ENCODE peak calls at places on chromosomes 13 and 19, in five cellular contexts. Z is CD4-positive, alpha-beta T cell; E is choroid plexus epithelial cell; U is psoas muscle; M is NCI-H1105 treated with DMSO at 0.1 percent for 48 hours. D is an unnamed sample.

GRCh38 chr13:69547780-69548179 is 559.8 kb upstream of the ATXN8OS start:
- DNase-seq in Z (no peak), E (no peak), U (no peak), M (no peak), D (no peak)

GRCh38 chr19:54017266-54017665 is 25.8 kb downstream of the CACNG6 start:
- DNase-seq in Z (no peak), E (peak), U (no peak), M (no peak), D (no peak)

GRCh38 chr13:113656015-113656588 is 1.9 kb downstream of the ATP4B start:
- DNase-seq in Z (no peak), E (no peak), U (peak), M (no peak), D (no peak)

GRCh38 chr13:95676100-95676774 is 702 bp upstream of the DNAJC3 start:
- DNase-seq in Z (no peak), E (peak), U (peak), M (peak), D (no peak)

GRCh38 chr13:20526664-20527063 is 1.0 kb upstream of the CRYL1 start:
- DNase-seq in Z (no peak), E (peak), U (no peak), M (no peak), D (no peak)

GRCh38 chr13:81757348-81757950 is 1416.5 kb upstream of the SPRY2 start:
- DNase-seq in Z (no peak), E (no peak), U (no peak), M (no peak), D (no peak)

GRCh38 chr13:113092776-113093579 is 12.6 kb upstream of the F7 start:
- DNase-seq in Z (no peak), E (no peak), U (peak), M (no peak), D (no peak)

GRCh38 chr13:71866173-71867091 is 572 bp downstream of the DACH1 start:
- DNase-seq in Z (no peak), E (no peak), U (peak), M (peak), D (no peak)

GRCh38 chr13:64591981-64592380 is 2638.2 kb downstream of the PCDH9 start:
- DNase-seq in Z (no peak), E (peak), U (no peak), M (no peak), D (no peak)

GRCh38 chr19:50547385-50548190 is 20.6 kb downstream of the LRRC4B start:
- DNase-seq in Z (no peak), E (no peak), U (no peak), M (no peak), D (no peak)

GRCh38 chr19:12521996-12522395 is 29.3 kb downstream of the ZNF564 start:
- DNase-seq in Z (no peak), E (no peak), U (no peak), M (no peak), D (no peak)

GRCh38 chr13:112843392-112844250 is 125.4 kb upstream of the MCF2L start:
- DNase-seq in Z (no peak), E (no peak), U (no peak), M (no peak), D (no peak)

GRCh38 chr13:110874508-110874960 is 40.3 kb downstream of the ANKRD10 start:
- DNase-seq in Z (peak), E (peak), U (peak), M (peak), D (no peak)

GRCh38 chr13:27336005-27336673 is 65.5 kb downstream of the RASL11A start:
- DNase-seq in Z (no peak), E (peak), U (no peak), M (no peak), D (no peak)

GRCh38 chr19:3357362-3357730 is 9.0 kb upstream of the NFIC start:
- DNase-seq in Z (no peak), E (no peak), U (no peak), M (no peak), D (no peak)

GRCh38 chr13:93847162-93847561 is 620.6 kb downstream of the GPC6 start:
- DNase-seq in Z (no peak), E (peak), U (no peak), M (no peak), D (no peak)

GRCh38 chr13:98443329-98443728 is 133.6 kb downstream of the STK24 start:
- DNase-seq in Z (no peak), E (peak), U (no peak), M (no peak), D (no peak)

GRCh38 chr13:73056054-73056962 is 2.5 kb upstream of the KLF5 start:
- DNase-seq in Z (no peak), E (peak), U (no peak), M (no peak), D (no peak)